ENCODE peak calls at places on chromosome 15, in eight cellular contexts. One of them, this sample, is unnamed.

GRCh38 chr15:52486003-52486996 is 42.4 kb downstream of the MYO5A start:
- DNase-seq in AG09309: no peak
- DNase-seq in HT-29: no peak
- DNase-seq in AG08395: no peak
- DNase-seq in activated CD8-positive, alpha-beta memory T cell treated with anti-CD3 and anti-CD28 coated beads for 24 hours: no peak
- DNase-seq in GDM1: no peak
- DNase-seq in AG10803: no peak
- DNase-seq in HuH-7.5: no peak
- DNase-seq in this sample: no peak

GRCh38 chr15:69129026-69129385 is 31.4 kb upstream of the GLCE start:
- DNase-seq in AG09309: no peak
- DNase-seq in HT-29: no peak
- DNase-seq in AG08395: no peak
- DNase-seq in activated CD8-positive, alpha-beta memory T cell treated with anti-CD3 and anti-CD28 coated beads for 24 hours: no peak
- DNase-seq in GDM1: no peak
- DNase-seq in AG10803: peak
- DNase-seq in HuH-7.5: no peak
- DNase-seq in this sample: no peak

GRCh38 chr15:98231696-98232440 is 271.4 kb downstream of the ARRDC4 start:
- DNase-seq in AG09309: no peak
- DNase-seq in HT-29: no peak
- DNase-seq in AG08395: peak
- DNase-seq in activated CD8-positive, alpha-beta memory T cell treated with anti-CD3 and anti-CD28 coated beads for 24 hours: no peak
- DNase-seq in GDM1: no peak
- DNase-seq in AG10803: peak
- DNase-seq in HuH-7.5: no peak
- DNase-seq in this sample: no peak

GRCh38 chr15:35289029-35289617 is 204.0 kb upstream of the NANOGP8 start:
- DNase-seq in AG09309: peak
- DNase-seq in HT-29: peak
- DNase-seq in AG08395: peak
- DNase-seq in activated CD8-positive, alpha-beta memory T cell treated with anti-CD3 and anti-CD28 coated beads for 24 hours: no peak
- DNase-seq in GDM1: no peak
- DNase-seq in AG10803: peak
- DNase-seq in HuH-7.5: no peak
- DNase-seq in this sample: no peak

GRCh38 chr15:60374628-60375081 is 23.1 kb downstream of the ANXA2 start:
- DNase-seq in AG09309: peak
- DNase-seq in HT-29: peak
- DNase-seq in AG08395: peak
- DNase-seq in activated CD8-positive, alpha-beta memory T cell treated with anti-CD3 and anti-CD28 coated beads for 24 hours: no peak
- DNase-seq in GDM1: no peak
- DNase-seq in AG10803: peak
- DNase-seq in HuH-7.5: no peak
- DNase-seq in this sample: no peak

GRCh38 chr15:26503998-26504397 is 268.9 kb downstream of the GABRB3 start:
- DNase-seq in AG09309: no peak
- DNase-seq in HT-29: no peak
- DNase-seq in AG08395: no peak
- DNase-seq in activated CD8-positive, alpha-beta memory T cell treated with anti-CD3 and anti-CD28 coated beads for 24 hours: no peak
- DNase-seq in GDM1: no peak
- DNase-seq in AG10803: no peak
- DNase-seq in HuH-7.5: no peak
- DNase-seq in this sample: no peak

GRCh38 chr15:65094294-65094995 is 17.9 kb downstream of the KBTBD13 start:
- DNase-seq in AG09309: no peak
- DNase-seq in HT-29: no peak
- DNase-seq in AG08395: no peak
- DNase-seq in activated CD8-positive, alpha-beta memory T cell treated with anti-CD3 and anti-CD28 coated beads for 24 hours: no peak
- DNase-seq in GDM1: no peak
- DNase-seq in AG10803: no peak
- DNase-seq in HuH-7.5: no peak
- DNase-seq in this sample: no peak

GRCh38 chr15:66147440-66147839 is 106.1 kb downstream of the MEGF11 start:
- DNase-seq in AG09309: no peak
- DNase-seq in HT-29: no peak
- DNase-seq in AG08395: no peak
- DNase-seq in activated CD8-positive, alpha-beta memory T cell treated with anti-CD3 and anti-CD28 coated beads for 24 hours: no peak
- DNase-seq in GDM1: no peak
- DNase-seq in AG10803: no peak
- DNase-seq in HuH-7.5: no peak
- DNase-seq in this sample: no peak

GRCh38 chr15:77025066-77025435 is 30.1 kb downstream of the PSTPIP1 start:
- DNase-seq in AG09309: no peak
- DNase-seq in HT-29: no peak
- DNase-seq in AG08395: no peak
- DNase-seq in activated CD8-positive, alpha-beta memory T cell treated with anti-CD3 and anti-CD28 coated beads for 24 hours: peak
- DNase-seq in GDM1: no peak
- DNase-seq in AG10803: no peak
- DNase-seq in HuH-7.5: no peak
- DNase-seq in this sample: no peak

GRCh38 chr15:38818156-38818745 is 253.6 kb upstream of the RASGRP1 start:
- DNase-seq in AG09309: no peak
- DNase-seq in HT-29: no peak
- DNase-seq in AG08395: no peak
- DNase-seq in activated CD8-positive, alpha-beta memory T cell treated with anti-CD3 and anti-CD28 coated beads for 24 hours: no peak
- DNase-seq in GDM1: no peak
- DNase-seq in AG10803: no peak
- DNase-seq in HuH-7.5: no peak
- DNase-seq in this sample: no peak

GRCh38 chr15:101070502-101071273 is 151.5 kb downstream of the LRRK1 start:
- DNase-seq in AG09309: peak
- DNase-seq in HT-29: no peak
- DNase-seq in AG08395: peak
- DNase-seq in activated CD8-positive, alpha-beta memory T cell treated with anti-CD3 and anti-CD28 coated beads for 24 hours: no peak
- DNase-seq in GDM1: no peak
- DNase-seq in AG10803: peak
- DNase-seq in HuH-7.5: peak
- DNase-seq in this sample: peak